ENCODE peak calls at places on chromosomes 12 and 14, in five cellular contexts. One of them, this sample, is unnamed. For H3K27me3, the result is how much of the 10 kb centered on the place peaks cover.

GRCh38 chr14:85475113-85475512 is 54.8 kb upstream of the FLRT2 start:
- DNase-seq in uterus: no peak
- DNase-seq in right atrium auricular region: no peak
- DNase-seq in left lung: no peak
- DNase-seq in upper lobe of right lung: no peak
- DNase-seq in this sample: no peak

GRCh38 chr12:74339211-74339610 is 198.4 kb upstream of the ATXN7L3B start:
- DNase-seq in right atrium auricular region: no peak
- DNase-seq in left lung: no peak
- DNase-seq in upper lobe of right lung: no peak
- DNase-seq in uterus: no peak
- DNase-seq in this sample: no peak

GRCh38 chr12:108914031-108914630 is 34.2 kb downstream of the DAO start:
- DNase-seq in upper lobe of right lung: no peak
- DNase-seq in uterus: no peak
- DNase-seq in right atrium auricular region: peak
- DNase-seq in left lung: no peak
- DNase-seq in this sample: no peak

GRCh38 chr12:122934722-122935121 is 31.5 kb downstream of the ABCB9 start:
- DNase-seq in upper lobe of right lung: no peak
- DNase-seq in uterus: no peak
- DNase-seq in right atrium auricular region: no peak
- DNase-seq in left lung: no peak
- DNase-seq in this sample: peak

GRCh38 chr14:99821519-99822165 is 28.4 kb downstream of the EML1 start:
- DNase-seq in upper lobe of right lung: no peak
- DNase-seq in left lung: peak
- DNase-seq in right atrium auricular region: no peak
- DNase-seq in uterus: peak
- DNase-seq in this sample: no peak

GRCh38 chr12:12221560-12221959 is 45.3 kb downstream of the LRP6 start:
- DNase-seq in upper lobe of right lung: no peak
- DNase-seq in left lung: no peak
- DNase-seq in uterus: no peak
- DNase-seq in right atrium auricular region: no peak
- DNase-seq in this sample: no peak

GRCh38 chr12:90940872-90941499 is 14.0 kb downstream of the CCER1 start:
- DNase-seq in right atrium auricular region: no peak
- DNase-seq in uterus: no peak
- DNase-seq in left lung: no peak
- DNase-seq in upper lobe of right lung: no peak
- DNase-seq in this sample: no peak

GRCh38 chr14:55241673-55242072 is 29.5 kb upstream of the FBXO34 start:
- DNase-seq in left lung: no peak
- DNase-seq in right atrium auricular region: no peak
- DNase-seq in upper lobe of right lung: no peak
- DNase-seq in uterus: no peak
- DNase-seq in this sample: no peak

GRCh38 chr12:42498549-42499247 is 90.8 kb downstream of the PRICKLE1 start:
- DNase-seq in right atrium auricular region: no peak
- DNase-seq in upper lobe of right lung: no peak
- DNase-seq in left lung: no peak
- DNase-seq in uterus: no peak
- DNase-seq in this sample: no peak

GRCh38 chr12:103503546-103504480 is 8.0 kb upstream of the C12orf42 start:
- DNase-seq in uterus: no peak
- DNase-seq in right atrium auricular region: no peak
- DNase-seq in upper lobe of right lung: peak
- DNase-seq in left lung: no peak
- DNase-seq in this sample: peak

GRCh38 chr12:124512667-124513296 is 54.6 kb downstream of the NCOR2 start:
- DNase-seq in upper lobe of right lung: peak
- DNase-seq in uterus: peak
- DNase-seq in right atrium auricular region: peak
- DNase-seq in left lung: peak
- DNase-seq in this sample: no peak

GRCh38 chr12:62983594-62983993 is 48.6 kb upstream of the PPM1H start:
- DNase-seq in uterus: no peak
- DNase-seq in right atrium auricular region: no peak
- DNase-seq in left lung: no peak
- DNase-seq in upper lobe of right lung: no peak
- DNase-seq in this sample: no peak

GRCh38 chr12:109916045-109916444 is 16.0 kb downstream of the TCHP start:
- DNase-seq in right atrium auricular region: no peak
- DNase-seq in uterus: no peak
- DNase-seq in upper lobe of right lung: no peak
- DNase-seq in left lung: no peak
- DNase-seq in this sample: no peak

GRCh38 chr12:46577063-46577776 is 204.6 kb upstream of the SLC38A2 start:
- DNase-seq in left lung: no peak
- DNase-seq in right atrium auricular region: no peak
- DNase-seq in upper lobe of right lung: no peak
- DNase-seq in uterus: no peak
- DNase-seq in this sample: no peak

GRCh38 chr14:95507174-95507573 is 9.3 kb downstream of the SYNE3 start:
- DNase-seq in right atrium auricular region: peak
- DNase-seq in uterus: peak
- DNase-seq in upper lobe of right lung: no peak
- DNase-seq in left lung: peak
- DNase-seq in this sample: no peak
- H3K4me3 ChIP-seq in right atrium auricular region: no peak
- H3K4me3 ChIP-seq in uterus: no peak
- H3K4me3 ChIP-seq in upper lobe of right lung: no peak
- H3K4me3 ChIP-seq in left lung: no peak
- H3K4me3 ChIP-seq in this sample: no peak

DNA sequence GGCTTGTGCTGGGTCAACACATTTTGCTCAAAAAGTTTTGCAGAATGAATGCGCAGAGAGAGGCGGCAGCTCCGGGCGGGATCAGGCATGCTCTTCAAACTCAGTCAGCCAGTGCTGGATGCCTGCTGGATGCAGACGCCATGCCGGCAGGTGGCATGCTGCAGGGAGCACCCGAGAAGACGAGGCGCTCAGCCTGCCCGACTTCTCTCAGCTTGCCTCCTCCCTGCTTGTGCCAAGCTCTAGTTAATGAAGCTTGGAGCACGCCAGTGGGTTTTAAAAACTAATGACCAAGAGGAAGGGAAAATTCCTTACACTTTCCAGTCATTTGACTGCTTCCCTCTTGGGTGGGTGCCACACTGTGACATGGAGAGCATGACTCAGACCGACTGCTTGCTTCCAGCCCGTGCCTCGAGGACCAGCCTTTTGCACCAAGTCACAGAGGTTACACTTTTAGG is 39.8 kb downstream of the SLC24A4 start:
- DNase-seq in right atrium auricular region: peak
- DNase-seq in upper lobe of right lung: no peak
- DNase-seq in left lung: peak
- DNase-seq in uterus: peak
- DNase-seq in this sample: no peak
- TF ChIP-seq CTCF in right atrium auricular region: no peak
- TF ChIP-seq CTCF in upper lobe of right lung: no peak
- TF ChIP-seq CTCF in left lung: no peak
- TF ChIP-seq CTCF in uterus: no peak
- TF ChIP-seq CTCF in this sample: no peak

DNA sequence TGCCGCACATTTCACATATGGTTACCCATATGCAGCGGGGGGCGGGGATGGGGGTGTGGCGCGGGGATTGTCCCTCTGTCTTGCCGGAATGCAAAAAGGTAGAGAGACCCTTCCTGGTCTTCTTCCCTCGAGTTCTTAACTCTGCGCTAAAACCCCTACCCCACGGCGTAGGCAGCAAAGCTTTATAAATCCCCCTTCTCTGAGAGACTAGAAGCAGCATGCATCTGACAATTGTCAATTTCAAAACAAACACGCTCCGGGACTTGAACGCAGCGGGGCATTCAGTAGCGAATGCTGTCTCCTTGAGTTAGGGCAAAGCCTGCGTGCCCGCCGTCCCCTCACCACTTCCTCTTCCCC is 1.8 kb downstream of the PRMT8 start:
- DNase-seq in right atrium auricular region: no peak
- DNase-seq in uterus: no peak
- DNase-seq in left lung: no peak
- DNase-seq in upper lobe of right lung: no peak
- DNase-seq in this sample: no peak
- H3K27me3 ChIP-seq in right atrium auricular region: under half
- H3K27me3 ChIP-seq in uterus: under half
- H3K27me3 ChIP-seq in left lung: half or more
- H3K27me3 ChIP-seq in upper lobe of right lung: half or more
- H3K27me3 ChIP-seq in this sample: under half

GRCh38 chr12:128820253-128820652 is 3.5 kb downstream of the SLC15A4 start:
- DNase-seq in upper lobe of right lung: no peak
- DNase-seq in uterus: no peak
- DNase-seq in left lung: no peak
- DNase-seq in right atrium auricular region: no peak
- DNase-seq in this sample: no peak
- H3K4me3 ChIP-seq in upper lobe of right lung: no peak
- H3K4me3 ChIP-seq in uterus: no peak
- H3K4me3 ChIP-seq in left lung: no peak
- H3K4me3 ChIP-seq in right atrium auricular region: no peak
- H3K4me3 ChIP-seq in this sample: peak

DNA sequence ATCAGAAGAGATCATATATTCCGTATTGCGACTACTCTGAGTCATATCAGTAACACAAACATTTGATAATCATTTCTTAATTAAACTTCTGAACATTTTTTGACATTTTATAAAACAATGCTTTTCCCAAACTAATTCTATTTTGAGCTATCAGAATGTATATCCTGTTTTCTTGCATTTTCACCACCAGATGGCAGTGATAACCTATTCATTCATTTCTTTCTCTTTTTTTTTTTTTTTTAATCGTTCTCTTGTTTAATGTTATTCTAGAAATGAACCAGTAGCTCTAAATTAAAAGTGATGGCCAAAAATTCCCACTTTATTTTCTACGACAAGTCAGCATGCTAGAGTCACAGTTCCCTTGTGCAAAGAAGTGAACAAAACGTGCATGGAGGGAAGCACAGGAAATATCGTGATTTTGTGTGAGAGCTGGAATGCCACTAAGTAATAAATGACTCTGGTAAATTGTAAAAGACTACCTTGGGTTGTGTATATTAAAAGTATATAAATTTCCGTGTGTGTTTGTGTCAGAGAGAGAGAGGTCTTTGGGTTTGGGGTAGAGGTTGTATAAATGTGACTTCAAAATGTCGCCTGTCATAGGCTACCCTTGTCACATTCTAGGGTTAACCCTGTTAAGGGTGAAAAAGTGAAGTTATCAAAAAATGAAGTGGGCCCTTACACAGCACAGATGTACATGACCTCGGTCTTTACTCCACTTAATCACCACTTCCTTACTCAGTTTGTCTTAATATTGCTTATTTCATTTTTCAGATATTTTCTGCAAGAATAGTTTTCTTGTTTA is 40.4 kb upstream of the LDHB start:
- DNase-seq in left lung: no peak
- DNase-seq in right atrium auricular region: no peak
- DNase-seq in upper lobe of right lung: no peak
- DNase-seq in uterus: no peak
- DNase-seq in this sample: no peak
- TF ChIP-seq CTCF in left lung: peak
- TF ChIP-seq CTCF in right atrium auricular region: peak
- TF ChIP-seq CTCF in upper lobe of right lung: peak
- TF ChIP-seq CTCF in uterus: peak
- TF ChIP-seq CTCF in this sample: peak

GRCh38 chr12:101620762-101621133 is 26.0 kb downstream of the MYBPC1 start:
- DNase-seq in uterus: no peak
- DNase-seq in left lung: no peak
- DNase-seq in right atrium auricular region: no peak
- DNase-seq in upper lobe of right lung: no peak
- DNase-seq in this sample: no peak

GRCh38 chr12:101619026-101619827 is 24.5 kb downstream of the MYBPC1 start:
- DNase-seq in upper lobe of right lung: no peak
- DNase-seq in uterus: no peak
- DNase-seq in left lung: no peak
- DNase-seq in right atrium auricular region: no peak
- DNase-seq in this sample: no peak

GRCh38 chr12:101616027-101616494 is 21.3 kb downstream of the MYBPC1 start:
- DNase-seq in uterus: no peak
- DNase-seq in upper lobe of right lung: no peak
- DNase-seq in right atrium auricular region: no peak
- DNase-seq in left lung: no peak
- DNase-seq in this sample: no peak

GRCh38 chr12:101619868-101620761 is 25.3 kb downstream of the MYBPC1 start:
- DNase-seq in left lung: no peak
- DNase-seq in upper lobe of right lung: no peak
- DNase-seq in uterus: no peak
- DNase-seq in right atrium auricular region: no peak
- DNase-seq in this sample: no peak
- H3K27me3 ChIP-seq in left lung: under half
- H3K27me3 ChIP-seq in upper lobe of right lung: under half
- H3K27me3 ChIP-seq in uterus: under half
- H3K27me3 ChIP-seq in right atrium auricular region: under half
- H3K27me3 ChIP-seq in this sample: under half